ENCODE peak calls at places on chromosomes 5 and 9, in eight cellular contexts. U is brain microvascular endothelial cell, B is HCT116, G is IMR-90, M is WERI-Rb-1, K is PC-3, A is progenitor cell of endocrine pancreas, Y is ovary. V is an unnamed sample.

GRCh38 chr5:138037907-138038633 is 5.2 kb upstream of the FAM13B start:
- DNase-seq in U (no peak), Y (no peak), A (no peak), K (no peak), B (no peak), G (no peak), M (no peak), V (no peak)

GRCh38 chr9:126752376-126752775 is 52.5 kb upstream of the ZBTB43 start:
- DNase-seq in Y (no peak), U (no peak), K (no peak), G (no peak), M (no peak), A (no peak), B (no peak), V (no peak)

GRCh38 chr5:179345179-179345428 is 157 bp downstream of the ADAMTS2 start:
- DNase-seq in K (no peak), A (peak), M (no peak), G (no peak), U (no peak), B (no peak), Y (no peak), V (no peak)

GRCh38 chr9:79572032-79572890 is 496 bp downstream of the TLE4 start:
- DNase-seq in K (peak), B (no peak), U (peak), Y (peak), A (peak), G (peak), M (peak), V (peak)

GRCh38 chr5:124692950-124693349 is 53.5 kb downstream of the ZNF608 start:
- DNase-seq in A (no peak), G (no peak), U (no peak), M (no peak), Y (no peak), K (no peak), B (no peak), V (no peak)

GRCh38 chr5:89343666-89344065 is 460.7 kb upstream of the MEF2C start:
- DNase-seq in M (no peak), U (peak), K (no peak), A (no peak), G (peak), Y (no peak), B (no peak), V (peak)

GRCh38 chr9:133696036-133696435 is 42.1 kb downstream of the SARDH start:
- DNase-seq in A (no peak), Y (peak), M (no peak), B (no peak), U (no peak), G (no peak), K (no peak), V (no peak)

GRCh38 chr5:172351240-172351778 is 67.7 kb upstream of the UBTD2 start:
- DNase-seq in B (no peak), U (no peak), K (no peak), A (no peak), M (no peak), Y (no peak), G (no peak), V (no peak)

DNA sequence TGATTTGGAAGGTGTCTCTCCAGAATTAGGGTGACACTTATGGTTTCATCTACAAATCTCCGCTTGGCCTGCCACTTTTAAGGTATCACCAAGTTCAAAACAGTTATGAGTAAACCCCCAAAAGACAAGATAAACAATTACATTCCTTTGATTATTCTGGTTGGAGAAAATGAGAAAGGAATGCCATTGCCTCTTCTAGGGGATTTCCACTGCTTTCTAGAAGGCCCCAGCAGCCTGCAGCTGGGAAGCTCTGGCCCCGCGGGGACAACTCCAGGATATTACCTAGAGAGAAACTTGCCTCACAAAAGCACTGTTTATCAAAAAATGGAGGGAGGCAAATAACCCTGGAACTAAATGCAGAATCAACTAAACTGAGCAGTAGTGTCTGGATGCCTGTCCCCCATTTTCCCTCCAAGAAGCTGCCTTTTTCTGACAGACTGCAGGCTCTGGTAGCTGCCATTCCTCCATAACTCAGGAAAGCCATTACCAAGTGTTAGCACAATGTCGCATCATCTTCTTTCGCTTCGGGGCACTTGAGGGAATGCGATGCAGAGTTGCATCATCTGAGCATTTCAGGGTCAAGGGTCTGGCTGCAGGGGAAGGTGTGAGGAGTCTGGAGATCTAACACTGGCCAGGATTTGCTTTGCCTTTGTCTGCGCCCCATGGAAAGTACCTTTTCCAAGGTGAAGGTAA is 71.5 kb upstream of the PLPP6 start:
- DNase-seq in M (no peak), G (peak), U (no peak), K (no peak), Y (no peak), B (no peak), A (no peak), V (no peak)
- TF ChIP-seq CTCF in M (no peak), G (no peak), U (no peak), K (no peak), Y (no peak), B (no peak), A (no peak), V (no peak)

DNA sequence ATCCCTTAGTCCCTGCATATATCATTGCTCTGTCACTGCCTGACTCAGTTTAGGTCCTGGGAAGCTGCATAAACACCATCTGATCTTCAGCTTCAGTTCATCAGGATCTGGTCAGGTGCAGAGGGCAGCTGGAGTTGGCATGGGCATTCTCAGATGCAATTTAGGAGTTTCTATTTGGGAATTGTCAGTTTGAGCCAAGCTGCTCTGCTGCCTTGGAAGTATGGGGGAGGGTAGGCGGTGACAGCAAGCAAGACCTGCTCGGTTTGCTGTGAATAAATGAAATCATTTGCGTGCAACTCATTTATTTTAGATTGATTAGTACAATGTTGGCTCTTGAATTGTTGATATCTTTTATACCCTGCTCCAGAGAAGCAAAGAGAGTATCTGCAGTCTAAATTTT is 103.6 kb downstream of the ACER2 start:
- DNase-seq in B (no peak), U (no peak), A (no peak), G (no peak), K (no peak), M (no peak), Y (no peak), V (no peak)
- TF ChIP-seq CTCF in B (no peak), U (no peak), A (no peak), G (no peak), K (no peak), M (no peak), Y (no peak), V (no peak)

DNA sequence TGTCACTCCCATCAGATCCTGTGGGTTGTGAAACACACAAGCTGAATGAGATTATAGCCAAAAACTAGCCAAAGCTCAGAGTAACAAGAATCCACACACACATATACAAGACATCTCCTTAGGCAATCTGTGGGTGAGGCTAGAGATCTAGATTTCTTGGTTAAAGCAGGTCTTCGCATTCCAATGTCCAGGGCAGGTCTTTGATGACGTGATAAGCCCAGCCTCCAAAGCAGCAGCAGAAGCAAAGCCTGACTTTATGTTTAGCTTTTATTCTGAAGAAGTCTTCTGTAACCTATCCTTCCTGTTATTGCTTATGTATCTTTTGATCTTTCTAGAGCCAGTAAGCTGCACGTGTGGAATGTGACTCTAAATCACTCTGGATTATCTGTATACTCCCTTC is 199.1 kb upstream of the SLC30A5 start:
- DNase-seq in U (no peak), B (no peak), Y (no peak), A (no peak), K (no peak), G (no peak), M (no peak), V (no peak)
- TF ChIP-seq CTCF in U (no peak), B (no peak), Y (no peak), A (no peak), K (no peak), G (no peak), M (no peak), V (no peak)

GRCh38 chr5:107669543-107670027 is 1.2 kb downstream of the EFNA5 start:
- DNase-seq in G (peak), B (no peak), K (peak), Y (peak), M (peak), A (peak), U (peak), V (peak)
- TF ChIP-seq CTCF in G (no peak), B (no peak), K (no peak), Y (no peak), M (no peak), A (no peak), U (no peak), V (no peak)